ENCODE peak calls at places on chromosomes 2 and 18, in four cellular contexts. One of them, this sample, is unnamed.

GRCh38 chr2:84676295-84676694 is 160.0 kb downstream of the DNAH6 start:
- DNase-seq in mucosa of gallbladder: no peak
- DNase-seq in HFFc6: peak; percentile 90
- DNase-seq in IMR-90: peak; percentile 85
- DNase-seq in this sample: no peak

GRCh38 chr2:205681836-205682238 is 464 bp upstream of the NRP2 start:
- DNase-seq in HFFc6: no peak
- DNase-seq in IMR-90: no peak
- DNase-seq in mucosa of gallbladder: no peak
- DNase-seq in this sample: no peak

GRCh38 chr2:180991820-180992219 is 11.4 kb downstream of the UBE2E3 start:
- DNase-seq in IMR-90: no peak
- DNase-seq in mucosa of gallbladder: no peak
- DNase-seq in HFFc6: no peak
- DNase-seq in this sample: no peak

GRCh38 chr2:55090702-55091101 is 40.5 kb upstream of the RTN4 start:
- DNase-seq in IMR-90: peak; percentile 77
- DNase-seq in HFFc6: peak; percentile 35
- DNase-seq in mucosa of gallbladder: no peak
- DNase-seq in this sample: no peak

GRCh38 chr2:114442545-114442944 is at the start of gene DPP10:
- DNase-seq in HFFc6: no peak
- DNase-seq in mucosa of gallbladder: peak; percentile 48
- DNase-seq in IMR-90: peak; percentile 0
- DNase-seq in this sample: no peak

GRCh38 chr2:23235292-23235691 is 149.7 kb upstream of the KLHL29 start:
- DNase-seq in IMR-90: no peak
- DNase-seq in mucosa of gallbladder: no peak
- DNase-seq in HFFc6: peak; percentile 48
- DNase-seq in this sample: no peak

GRCh38 chr2:238820909-238821308 is 27.0 kb upstream of the TWIST2 start:
- DNase-seq in HFFc6: no peak
- DNase-seq in mucosa of gallbladder: no peak
- DNase-seq in IMR-90: peak; percentile 22
- DNase-seq in this sample: no peak

GRCh38 chr2:383173-383572 is 95.3 kb upstream of the ALKAL2 start:
- DNase-seq in mucosa of gallbladder: peak; percentile 33
- DNase-seq in IMR-90: no peak
- DNase-seq in HFFc6: no peak
- DNase-seq in this sample: peak; percentile 59

GRCh38 chr2:37829202-37829601 is 95.9 kb upstream of the RMDN2 start:
- DNase-seq in mucosa of gallbladder: no peak
- DNase-seq in IMR-90: peak; percentile 98
- DNase-seq in HFFc6: peak; percentile 98
- DNase-seq in this sample: no peak

GRCh38 chr2:1956520-1957289 is 212.4 kb upstream of the PXDN start:
- DNase-seq in mucosa of gallbladder: no peak
- DNase-seq in IMR-90: no peak
- DNase-seq in HFFc6: no peak
- DNase-seq in this sample: no peak

GRCh38 chr2:64638502-64639120 is 15.1 kb downstream of the SERTAD2 start:
- DNase-seq in mucosa of gallbladder: no peak
- DNase-seq in HFFc6: no peak
- DNase-seq in IMR-90: no peak
- DNase-seq in this sample: no peak

GRCh38 chr2:3606028-3606369 is 11.1 kb downstream of the COLEC11 start:
- DNase-seq in IMR-90: no peak
- DNase-seq in mucosa of gallbladder: no peak
- DNase-seq in HFFc6: no peak
- DNase-seq in this sample: no peak

GRCh38 chr2:26327291-26328272 is 18.4 kb upstream of the SELENOI start:
- DNase-seq in IMR-90: peak; percentile 75
- DNase-seq in HFFc6: peak; percentile 5
- DNase-seq in mucosa of gallbladder: no peak
- DNase-seq in this sample: no peak

GRCh38 chr18:64002581-64002980 is 32.7 kb downstream of the SERPINB8 start:
- DNase-seq in mucosa of gallbladder: no peak
- DNase-seq in IMR-90: no peak
- DNase-seq in HFFc6: no peak
- DNase-seq in this sample: no peak

GRCh38 chr2:28137221-28137620 is 246.7 kb downstream of the BABAM2 start:
- DNase-seq in IMR-90: peak; percentile 86
- DNase-seq in HFFc6: peak; percentile 64
- DNase-seq in mucosa of gallbladder: peak; percentile 36
- DNase-seq in this sample: peak; percentile 14

GRCh38 chr2:23761638-23762037 is 165.3 kb downstream of the ATAD2B start:
- DNase-seq in mucosa of gallbladder: no peak
- DNase-seq in IMR-90: no peak
- DNase-seq in HFFc6: no peak
- DNase-seq in this sample: no peak

GRCh38 chr2:23926289-23926749 is 604 bp downstream of the ATAD2B start:
- DNase-seq in IMR-90: no peak
- DNase-seq in mucosa of gallbladder: peak; percentile 28
- DNase-seq in HFFc6: no peak
- DNase-seq in this sample: no peak

GRCh38 chr2:219457784-219458369 is 23.2 kb downstream of the SPEG start:
- DNase-seq in IMR-90: no peak
- DNase-seq in mucosa of gallbladder: no peak
- DNase-seq in HFFc6: peak; percentile 23
- DNase-seq in this sample: peak; percentile 38

GRCh38 chr2:14420851-14421250 is 211.7 kb upstream of the LRATD1 start:
- DNase-seq in mucosa of gallbladder: no peak
- DNase-seq in IMR-90: peak; percentile 45
- DNase-seq in HFFc6: peak; percentile 37
- DNase-seq in this sample: peak; percentile 5

GRCh38 chr18:11654736-11655604 is 34.1 kb upstream of the GNAL start:
- DNase-seq in HFFc6: peak; percentile 7
- DNase-seq in IMR-90: peak; percentile 4
- DNase-seq in mucosa of gallbladder: peak; percentile 44
- DNase-seq in this sample: peak; percentile 15

GRCh38 chr2:102141915-102142828 is at the start of gene IL1R1:
- DNase-seq in HFFc6: peak; percentile 55
- DNase-seq in IMR-90: peak; percentile 80
- DNase-seq in mucosa of gallbladder: peak; percentile 73
- DNase-seq in this sample: peak; percentile 10

GRCh38 chr18:45920367-45920766 is 46.8 kb downstream of the EPG5 start:
- DNase-seq in HFFc6: peak; percentile 78
- DNase-seq in mucosa of gallbladder: peak; percentile 81
- DNase-seq in IMR-90: peak; percentile 62
- DNase-seq in this sample: peak; percentile 27

GRCh38 chr2:200352631-200353030 is 46.1 kb downstream of the SPATS2L start:
- DNase-seq in IMR-90: peak; percentile 66
- DNase-seq in mucosa of gallbladder: peak; percentile 48
- DNase-seq in HFFc6: peak; percentile 9
- DNase-seq in this sample: no peak

GRCh38 chr2:160486341-160486740 is 7.3 kb downstream of the RBMS1 start:
- DNase-seq in IMR-90: peak; percentile 40
- DNase-seq in mucosa of gallbladder: no peak
- DNase-seq in HFFc6: no peak
- DNase-seq in this sample: no peak

GRCh38 chr2:54879598-54880355 is 156.3 kb downstream of the EML6 start:
- DNase-seq in mucosa of gallbladder: peak; percentile 48
- DNase-seq in IMR-90: no peak
- DNase-seq in HFFc6: no peak
- DNase-seq in this sample: no peak

GRCh38 chr2:150477347-150477746 is 10.1 kb downstream of the RND3 start:
- DNase-seq in IMR-90: peak; percentile 50
- DNase-seq in HFFc6: no peak
- DNase-seq in mucosa of gallbladder: no peak
- DNase-seq in this sample: no peak

GRCh38 chr2:228675042-228675441 is 493.6 kb upstream of the SPHKAP start:
- DNase-seq in HFFc6: peak; percentile 83
- DNase-seq in mucosa of gallbladder: no peak
- DNase-seq in IMR-90: peak; percentile 45
- DNase-seq in this sample: no peak

GRCh38 chr2:190216829-190217228 is 102.8 kb downstream of the HIBCH start:
- DNase-seq in HFFc6: no peak
- DNase-seq in IMR-90: no peak
- DNase-seq in mucosa of gallbladder: no peak
- DNase-seq in this sample: no peak

GRCh38 chr2:215397632-215398341 is 38.1 kb downstream of the FN1 start:
- DNase-seq in HFFc6: no peak
- DNase-seq in IMR-90: peak; percentile 53
- DNase-seq in mucosa of gallbladder: no peak
- DNase-seq in this sample: no peak

GRCh38 chr18:54558609-54559585 is 32.1 kb upstream of the DYNAP start:
- DNase-seq in IMR-90: peak; percentile 3
- DNase-seq in HFFc6: no peak
- DNase-seq in mucosa of gallbladder: no peak
- DNase-seq in this sample: no peak

GRCh38 chr2:71736091-71736878 is 282.9 kb downstream of the DYSF start:
- DNase-seq in HFFc6: no peak
- DNase-seq in mucosa of gallbladder: no peak
- DNase-seq in IMR-90: no peak
- DNase-seq in this sample: no peak

GRCh38 chr18:79399275-79400081 is 3.7 kb downstream of the NFATC1 start:
- DNase-seq in IMR-90: no peak
- DNase-seq in mucosa of gallbladder: no peak
- DNase-seq in HFFc6: no peak
- DNase-seq in this sample: no peak

GRCh38 chr18:70154591-70155194 is 50.8 kb downstream of the RTTN start:
- DNase-seq in mucosa of gallbladder: no peak
- DNase-seq in HFFc6: peak; percentile 92
- DNase-seq in IMR-90: peak; percentile 94
- DNase-seq in this sample: no peak

GRCh38 chr2:239149501-239149900 is 251.3 kb downstream of the HDAC4 start:
- DNase-seq in HFFc6: no peak
- DNase-seq in IMR-90: no peak
- DNase-seq in mucosa of gallbladder: no peak
- DNase-seq in this sample: no peak

GRCh38 chr2:220279372-220279771 is 651.9 kb downstream of the SLC4A3 start:
- DNase-seq in IMR-90: peak; percentile 94
- DNase-seq in mucosa of gallbladder: no peak
- DNase-seq in HFFc6: peak; percentile 95
- DNase-seq in this sample: no peak

GRCh38 chr2:197810490-197810889 is 6.1 kb downstream of the PLCL1 start:
- DNase-seq in mucosa of gallbladder: no peak
- DNase-seq in HFFc6: no peak
- DNase-seq in IMR-90: no peak
- DNase-seq in this sample: no peak

GRCh38 chr2:239910851-239911629 is 114.1 kb downstream of the NDUFA10 start:
- DNase-seq in mucosa of gallbladder: no peak
- DNase-seq in IMR-90: no peak
- DNase-seq in HFFc6: no peak
- DNase-seq in this sample: no peak

GRCh38 chr18:7830468-7830867 is 263.4 kb downstream of the PTPRM start:
- DNase-seq in HFFc6: no peak
- DNase-seq in IMR-90: no peak
- DNase-seq in mucosa of gallbladder: no peak
- DNase-seq in this sample: no peak

GRCh38 chr2:13745324-13745723 is 887.2 kb upstream of the LRATD1 start:
- DNase-seq in IMR-90: no peak
- DNase-seq in mucosa of gallbladder: no peak
- DNase-seq in HFFc6: no peak
- DNase-seq in this sample: no peak

GRCh38 chr2:15973446-15974202 is 33.3 kb downstream of the MYCN start:
- DNase-seq in mucosa of gallbladder: no peak
- DNase-seq in IMR-90: no peak
- DNase-seq in HFFc6: no peak
- DNase-seq in this sample: no peak